ENCODE peak calls at places on chromosomes 13 and 19, in seven cellular contexts. N is spleen, V is ascending aorta, R is breast epithelium, I is body of pancreas, T is heart left ventricle, J is fibroblast of lung. C is an unnamed sample. For H3K4me1 and H3K9me3, the result is how much of the 10 kb centered on the place peaks cover.

GRCh38 chr19:43738780-43739211 is 16.0 kb downstream of the SMG9 start:
- DNase-seq in N (no peak), R (no peak), V (no peak), I (no peak), T (no peak), J (peak), C (no peak)

GRCh38 chr13:105773241-105773640 is 762.2 kb downstream of the EFNB2 start:
- DNase-seq in N (no peak), I (no peak), R (no peak), T (no peak), V (no peak), J (no peak), C (no peak)

GRCh38 chr13:65971541-65971940 is 1258.6 kb downstream of the PCDH9 start:
- DNase-seq in V (no peak), I (no peak), N (no peak), J (no peak), R (no peak), T (no peak), C (no peak)

GRCh38 chr19:3459322-3459881 is 20.9 kb downstream of the SMIM24 start:
- DNase-seq in R (peak), V (peak), T (peak), N (no peak), J (peak), I (peak), C (peak)

GRCh38 chr13:95180513-95181245 is 120.6 kb downstream of the ABCC4 start:
- DNase-seq in R (no peak), J (no peak), I (no peak), N (no peak), T (no peak), V (no peak), C (no peak)

GRCh38 chr13:42769650-42770049 is 11.7 kb upstream of the FAM216B start:
- DNase-seq in V (no peak), I (no peak), J (no peak), R (no peak), N (no peak), T (no peak), C (no peak)

GRCh38 chr19:3369337-3370213 is 3.2 kb downstream of the NFIC start:
- DNase-seq in V (peak), T (peak), J (peak), R (no peak), N (peak), I (no peak), C (peak)

GRCh38 chr13:79722885-79723445 is 242.0 kb downstream of the NDFIP2 start:
- DNase-seq in I (no peak), V (no peak), J (peak), R (no peak), T (no peak), N (no peak), C (no peak)

GRCh38 chr13:38690231-38690630 is 3.4 kb downstream of the FREM2 start:
- DNase-seq in I (no peak), V (no peak), T (no peak), J (no peak), R (no peak), N (no peak), C (no peak)

GRCh38 chr19:29379257-29379986 is 146.4 kb upstream of the VSTM2B start:
- DNase-seq in N (peak), R (peak), T (no peak), J (no peak), V (no peak), I (no peak), C (no peak)

GRCh38 chr19:14606627-14607026 is 23.7 kb downstream of the CLEC17A start:
- DNase-seq in J (no peak), R (no peak), V (no peak), T (no peak), I (no peak), N (no peak), C (no peak)

GRCh38 chr19:37932985-37933953 is 26.3 kb downstream of the SIPA1L3 start:
- DNase-seq in J (peak), T (peak), V (no peak), I (no peak), N (no peak), R (no peak), C (no peak)

GRCh38 chr13:53783466-53783865 is 754.9 kb downstream of the OLFM4 start:
- DNase-seq in I (no peak), J (no peak), R (no peak), T (no peak), N (peak), V (no peak), C (no peak)

GRCh38 chr19:3748965-3749364 is 12.5 kb downstream of the APBA3 start:
- DNase-seq in J (no peak), N (no peak), V (no peak), T (no peak), R (no peak), I (no peak), C (no peak)

GRCh38 chr13:52127783-52128702 is 830 bp downstream of the NEK5 start:
- DNase-seq in R (peak), T (no peak), J (peak), I (peak), N (no peak), V (no peak), C (peak)

GRCh38 chr19:7454998-7455397 is 33.8 kb downstream of the PEX11G start:
- DNase-seq in J (no peak), I (no peak), N (no peak), T (no peak), V (no peak), R (no peak), C (no peak)

GRCh38 chr19:45368737-45369340 is 1.5 kb downstream of the ERCC2 start:
- DNase-seq in N (no peak), V (no peak), T (no peak), R (no peak), I (no peak), J (no peak), C (no peak)

GRCh38 chr19:45475537-45476348 is 7.9 kb downstream of the FOSB start:
- DNase-seq in R (no peak), T (no peak), V (no peak), J (no peak), N (no peak), I (no peak), C (no peak)

GRCh38 chr13:36101157-36101556 is 30.0 kb downstream of the DCLK1 start:
- DNase-seq in T (no peak), R (no peak), V (no peak), I (no peak), J (no peak), N (no peak), C (no peak)

GRCh38 chr19:19366691-19367396 is 38.6 kb upstream of the GATAD2A start:
- DNase-seq in N (peak), V (no peak), I (peak), R (peak), J (peak), T (peak), C (peak)

GRCh38 chr13:59584902-59585670 is 578.6 kb downstream of the DIAPH3 start:
- DNase-seq in J (no peak), R (no peak), N (no peak), I (no peak), V (no peak), T (no peak), C (no peak)

GRCh38 chr19:3248728-3249315 is 24.4 kb downstream of the CELF5 start:
- DNase-seq in N (no peak), I (no peak), V (no peak), J (no peak), T (no peak), R (no peak), C (no peak)

GRCh38 chr13:102441085-102441484 is 39.2 kb upstream of the FGF14 start:
- DNase-seq in I (no peak), T (no peak), R (no peak), N (no peak), V (no peak), J (no peak), C (no peak)

GRCh38 chr19:41595258-41595889 is 19.4 kb downstream of the CEACAM21 start:
- DNase-seq in N (peak), R (no peak), V (no peak), I (peak), J (peak), T (no peak), C (no peak)

GRCh38 chr13:107361666-107362065 is 793.7 kb upstream of the ARGLU1 start:
- DNase-seq in V (no peak), R (no peak), J (peak), T (no peak), N (no peak), I (no peak), C (no peak)

GRCh38 chr19:10543420-10544241 is at the start of gene ATG4D:
- DNase-seq in J (peak), N (peak), I (peak), R (peak), V (no peak), T (peak), C (peak)

GRCh38 chr19:34189917-34190425 is 17.7 kb downstream of the LSM14A start:
- DNase-seq in T (no peak), V (no peak), N (no peak), I (no peak), R (no peak), J (peak), C (no peak)

GRCh38 chr13:68550330-68550729 is 1320.2 kb upstream of the PCDH9 start:
- DNase-seq in I (no peak), R (no peak), T (no peak), V (no peak), N (no peak), J (no peak), C (no peak)

GRCh38 chr13:81078048-81078447 is 737.1 kb upstream of the SPRY2 start:
- DNase-seq in V (no peak), I (no peak), J (no peak), N (no peak), R (no peak), T (no peak), C (no peak)

GRCh38 chr13:96982672-96983071 is 11.6 kb downstream of the OXGR1 start:
- DNase-seq in T (no peak), I (no peak), N (no peak), V (no peak), J (peak), R (no peak), C (no peak)

GRCh38 chr19:56252699-56253422 is 19.7 kb upstream of the EDDM13 start:
- DNase-seq in R (peak), T (peak), V (no peak), N (peak), I (peak), J (peak), C (no peak)

GRCh38 chr19:47623921-47624391 is 15.0 kb downstream of the BICRA start:
- DNase-seq in R (no peak), J (no peak), N (no peak), V (no peak), I (no peak), T (no peak), C (no peak)

GRCh38 chr19:40717880-40718773 is 1.2 kb downstream of the ITPKC start:
- DNase-seq in V (no peak), N (peak), J (peak), R (peak), I (peak), T (no peak), C (no peak)

GRCh38 chr13:63435668-63436275 is 2020.1 kb upstream of the PCDH20 start:
- DNase-seq in T (no peak), N (no peak), V (no peak), I (no peak), R (no peak), J (peak), C (no peak)

GRCh38 chr13:50353651-50354415 is 338.6 kb downstream of the KCNRG start:
- DNase-seq in R (no peak), T (no peak), V (no peak), J (peak), I (no peak), N (no peak), C (no peak)

GRCh38 chr13:29077051-29077813 is 257.1 kb downstream of the MTUS2 start:
- DNase-seq in N (no peak), R (no peak), I (no peak), J (no peak), V (no peak), T (no peak), C (no peak)
- H3K4me1 ChIP-seq in N (under half), R (under half), I (under half), J (under half), V (under half), T (under half), C (under half)

DNA sequence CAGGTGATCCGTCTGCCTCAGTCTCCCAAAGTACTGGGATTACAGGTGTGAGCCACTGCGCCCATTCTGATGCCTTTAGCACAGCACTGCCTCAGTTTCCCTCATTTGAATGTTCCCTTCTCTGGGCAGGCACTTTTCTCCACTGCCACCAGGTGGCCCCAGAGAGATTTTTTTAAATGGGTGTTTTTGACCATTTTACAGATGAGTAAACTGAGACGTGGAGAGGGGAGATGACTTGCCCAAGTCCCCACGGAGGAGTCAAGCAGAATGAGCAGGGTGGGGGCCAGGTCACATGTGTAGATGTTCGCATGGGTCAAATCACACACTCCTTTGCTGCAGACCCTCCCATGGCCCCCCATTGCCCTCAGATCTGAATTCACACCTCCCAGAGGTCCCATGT is 3.2 kb upstream of the PDE4C start:
- DNase-seq in N (no peak), R (no peak), T (no peak), I (no peak), J (no peak), V (no peak), C (no peak)
- TF ChIP-seq CTCF in N (no peak), R (peak), T (peak), I (peak), J (peak), V (no peak), C (peak)

DNA sequence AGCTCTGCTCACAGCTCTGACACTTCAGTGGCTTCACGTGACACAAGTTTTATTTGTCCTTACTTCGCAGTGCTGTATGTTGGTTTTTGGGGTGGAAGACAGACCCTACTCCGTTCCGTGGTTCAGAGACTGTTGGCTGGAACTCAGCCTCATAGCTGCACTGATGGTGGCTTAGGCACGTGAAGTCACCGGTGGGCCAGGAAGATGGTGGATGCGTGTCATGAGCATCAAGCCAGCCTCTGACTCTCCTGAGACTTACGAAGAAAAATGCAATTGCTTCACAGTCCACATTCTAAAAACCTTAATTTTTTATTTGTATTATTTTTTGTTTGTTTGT is 161.4 kb upstream of the SOX1 start:
- DNase-seq in I (no peak), V (no peak), J (no peak), R (no peak), T (no peak), N (no peak), C (no peak)
- H3K9me3 ChIP-seq in I (under half), V (under half), J (under half), R (under half), T (under half), N (under half), C (under half)

GRCh38 chr13:98974053-98974452 is 3.8 kb downstream of the DOCK9 start:
- DNase-seq in T (no peak), R (no peak), I (no peak), N (no peak), V (no peak), J (no peak), C (no peak)
- H3K4me1 ChIP-seq in T (under half), R (under half), I (under half), N (under half), V (under half), J (under half), C (under half)

GRCh38 chr19:51660975-51661600 is 14.5 kb upstream of the SIGLEC14 start:
- DNase-seq in R (peak), N (peak), V (no peak), T (peak), I (peak), J (peak), C (no peak)
- TF ChIP-seq CTCF in R (peak), N (peak), V (peak), T (peak), I (peak), J (peak), C (no peak)

DNA sequence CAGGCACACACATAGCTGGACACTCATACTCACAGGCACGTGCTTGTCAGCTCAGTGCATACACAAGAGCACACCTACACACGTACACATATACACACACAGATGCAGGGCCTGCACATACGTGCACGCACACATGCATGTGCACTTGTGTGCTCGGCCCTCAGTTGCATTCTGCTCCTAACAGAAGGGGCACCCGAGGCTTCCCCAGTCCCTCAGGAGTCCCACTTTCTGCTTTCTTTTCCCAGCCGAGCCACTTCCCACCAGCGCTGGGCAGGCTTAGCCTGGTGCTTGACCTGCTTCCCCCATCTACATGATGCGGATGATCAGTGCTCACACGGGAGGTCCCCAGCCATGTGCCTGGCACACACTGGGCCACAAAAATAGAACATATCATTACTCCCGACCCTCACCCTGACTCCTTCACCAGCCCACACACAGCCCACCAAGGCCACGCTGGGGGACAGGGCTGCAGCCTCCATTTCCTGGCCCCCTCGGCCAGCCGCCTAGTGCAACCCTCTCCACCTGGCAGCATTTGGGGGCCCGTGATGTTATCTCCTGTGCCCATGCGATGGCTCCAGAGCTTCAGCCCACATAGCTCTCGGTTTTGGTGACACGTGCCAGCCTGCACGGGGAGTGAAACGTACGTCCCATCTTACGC is 125.2 kb upstream of the SPACA7 start:
- DNase-seq in R (no peak), J (no peak), V (no peak), I (no peak), T (no peak), N (peak), C (no peak)
- H3K9me3 ChIP-seq in R (under half), J (under half), V (under half), I (under half), T (under half), N (under half), C (under half)

DNA sequence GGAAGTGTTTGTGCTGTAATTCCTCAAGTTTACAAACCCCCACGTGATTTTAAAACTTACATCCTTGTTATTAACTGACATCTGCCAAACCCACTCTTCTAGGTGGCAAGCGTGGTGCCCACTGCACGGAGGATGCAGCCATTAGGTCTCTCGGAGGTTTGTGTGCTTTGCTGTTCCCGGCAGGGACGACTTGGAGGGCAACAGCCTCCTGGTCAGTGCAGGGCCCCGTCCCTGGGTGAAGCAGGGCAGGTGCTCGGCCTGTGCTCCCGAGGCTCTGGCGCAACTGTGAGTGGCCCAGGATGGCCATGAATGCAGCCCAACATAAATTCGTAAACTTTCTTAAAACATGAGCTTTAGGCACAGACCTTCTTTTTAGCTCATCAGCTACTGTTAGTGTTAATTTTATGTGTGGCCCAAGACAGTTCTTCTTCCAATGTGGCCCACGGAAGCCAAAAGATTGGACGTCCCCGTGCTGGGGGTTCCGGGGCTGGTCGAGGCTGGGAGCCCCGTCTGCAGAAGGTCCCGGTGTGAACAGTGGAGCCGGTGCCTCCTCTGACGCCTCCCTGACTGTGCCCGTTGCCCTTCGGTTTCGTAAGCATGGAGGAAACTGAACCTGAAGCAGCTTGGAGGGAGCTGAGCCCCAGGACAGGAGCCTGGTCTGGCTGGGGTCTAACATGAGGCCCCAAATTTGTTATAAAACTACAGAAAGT is 11.9 kb downstream of the GAS6 start:
- DNase-seq in I (no peak), J (no peak), T (no peak), R (no peak), N (peak), V (no peak), C (no peak)
- H3K4me1 ChIP-seq in I (half or more), J (under half), T (under half), R (under half), N (under half), V (under half), C (half or more)

DNA sequence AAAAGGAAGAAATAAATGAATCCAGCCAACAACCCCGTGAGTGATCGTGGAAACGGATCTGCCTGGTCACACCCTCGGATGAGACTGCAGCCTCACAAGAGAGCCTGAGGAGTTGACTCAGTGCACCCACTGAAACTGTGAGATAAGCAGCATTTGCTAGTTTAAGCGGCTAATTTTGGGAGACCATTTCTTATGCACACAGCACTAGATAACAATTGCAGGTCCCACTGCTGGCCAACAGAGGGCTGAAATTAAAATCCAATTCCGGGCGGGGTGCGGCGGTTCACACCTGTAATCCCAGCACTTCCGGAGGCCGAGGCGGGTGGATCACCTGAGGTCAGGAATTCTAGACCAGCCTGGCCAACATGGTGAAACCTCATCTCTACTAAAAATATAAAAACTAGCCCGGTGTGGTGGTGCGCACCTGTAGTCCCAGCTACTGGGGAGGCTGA is 3.6 kb downstream of the UQCR11 start:
- DNase-seq in V (no peak), T (no peak), I (no peak), J (no peak), N (no peak), R (no peak), C (no peak)
- TF ChIP-seq CTCF in V (no peak), T (no peak), I (no peak), J (peak), N (no peak), R (no peak), C (no peak)

DNA sequence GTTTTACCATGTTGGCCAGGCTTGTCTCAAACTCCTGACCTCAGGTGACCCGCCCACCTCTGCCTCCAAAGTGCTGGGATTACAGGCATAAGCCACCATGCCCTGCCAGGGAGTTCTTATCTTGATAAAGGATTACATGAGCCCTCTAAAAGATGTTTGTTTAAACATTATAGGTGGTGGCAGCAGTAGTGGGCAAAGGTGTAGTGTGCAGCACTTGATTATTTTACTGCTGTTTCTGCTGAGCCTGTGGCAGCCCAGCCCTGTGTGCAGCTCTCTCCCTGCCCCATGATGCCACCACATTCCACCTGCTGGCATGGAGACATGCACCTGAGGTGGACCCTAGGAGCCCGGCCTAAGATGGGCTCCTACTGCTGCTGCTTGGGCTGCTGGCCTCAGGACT is 54.0 kb downstream of the ZNF429 start:
- DNase-seq in I (no peak), T (no peak), J (no peak), N (no peak), V (no peak), R (no peak), C (no peak)
- H3K9me3 ChIP-seq in I (under half), T (half or more), J (under half), N (half or more), V (under half), R (half or more), C (under half)

C was measured in gastrocnemius medialis.